ENCODE peak calls at places on chromosome 4, in nine cellular contexts. B, V, U, L, C, R, K, X and J are unnamed samples.
A peak's percentile ranks its signal among the peaks of the same experiment; 100 is the strongest.

GRCh38 chr4:91837608-91838029 is 466.1 kb upstream of the GRID2 start:
- DNase-seq in V (no peak), C (peak; percentile 88), R (no peak), L (no peak), B (no peak), U (no peak), X (no peak), K (no peak), J (no peak)

GRCh38 chr4:8229341-8229975 is 30.4 kb downstream of the SH3TC1 start:
- DNase-seq in C (no peak), U (no peak), X (no peak), B (no peak), L (no peak), R (no peak), K (no peak), V (no peak), J (no peak)

GRCh38 chr4:184472540-184473264 is 1.6 kb downstream of the IRF2 start:
- DNase-seq in L (no peak), B (peak; percentile 97), X (peak; percentile 51), V (peak; percentile 85), K (peak; percentile 87), C (peak; percentile 76), R (peak; percentile 91), U (peak; percentile 92), J (peak; percentile 84)

GRCh38 chr4:84238247-84239090 is 260.6 kb downstream of the NKX6-1 start:
- DNase-seq in U (no peak), R (no peak), B (no peak), X (peak; percentile 21), C (peak; percentile 0), V (no peak), L (no peak), K (no peak), J (no peak)

GRCh38 chr4:150010525-150011126 is 67.6 kb upstream of the DCLK2 start:
- DNase-seq in C (peak; percentile 80), U (peak; percentile 33), R (no peak), L (no peak), B (peak; percentile 47), X (peak; percentile 72), V (no peak), K (peak; percentile 67), J (no peak)

GRCh38 chr4:8709729-8710360 is 117.3 kb downstream of the CPZ start:
- DNase-seq in L (no peak), K (no peak), V (no peak), R (peak; percentile 8), C (no peak), U (no peak), B (peak; percentile 37), X (no peak), J (peak; percentile 3)

GRCh38 chr4:177489847-177490246 is 47.6 kb upstream of the AGA start:
- DNase-seq in R (no peak), V (no peak), C (peak; percentile 29), B (no peak), X (peak; percentile 85), K (no peak), L (no peak), U (no peak), J (no peak)

GRCh38 chr4:152382057-152382785 is 153.7 kb downstream of the FBXW7 start:
- DNase-seq in L (no peak), U (peak; percentile 20), V (no peak), K (peak; percentile 79), B (no peak), C (peak; percentile 25), X (peak; percentile 21), R (no peak), J (no peak)

GRCh38 chr4:41339812-41340809 is 83.4 kb downstream of the UCHL1 start:
- DNase-seq in U (no peak), K (peak; percentile 20), B (no peak), V (no peak), C (peak; percentile 48), L (no peak), R (no peak), X (peak; percentile 34), J (no peak)

GRCh38 chr4:136337216-136337615 is 1195.1 kb downstream of the PCDH18 start:
- DNase-seq in C (no peak), X (no peak), B (no peak), L (no peak), K (no peak), R (no peak), U (no peak), V (no peak), J (no peak)

GRCh38 chr4:680931-681645 is 6.7 kb downstream of the MYL5 start:
- DNase-seq in U (peak; percentile 81), V (peak; percentile 76), X (no peak), B (no peak), L (no peak), R (peak; percentile 81), K (peak; percentile 53), C (peak; percentile 53), J (peak; percentile 78)

GRCh38 chr4:6368601-6369000 is 99.0 kb downstream of the WFS1 start:
- DNase-seq in V (no peak), C (no peak), R (no peak), B (no peak), K (no peak), X (no peak), U (no peak), L (no peak), J (no peak)

GRCh38 chr4:61820136-61820535 is 620.0 kb downstream of the ADGRL3 start:
- DNase-seq in C (no peak), K (no peak), B (no peak), L (no peak), R (no peak), X (no peak), V (no peak), U (no peak), J (no peak)

GRCh38 chr4:108119199-108119800 is 49.4 kb downstream of the LEF1 start:
- DNase-seq in V (no peak), K (no peak), X (no peak), L (no peak), B (no peak), U (no peak), R (no peak), C (no peak), J (no peak)

GRCh38 chr4:108116423-108117168 is 52.1 kb downstream of the LEF1 start:
- DNase-seq in V (no peak), X (no peak), L (no peak), B (no peak), K (no peak), R (no peak), C (no peak), U (no peak), J (no peak)

GRCh38 chr4:108117473-108118182 is 51.1 kb downstream of the LEF1 start:
- DNase-seq in U (no peak), K (peak; percentile 4), B (no peak), X (no peak), C (peak; percentile 5), L (no peak), R (no peak), V (no peak), J (no peak)

GRCh38 chr4:108118505-108118904 is 50.2 kb downstream of the LEF1 start:
- DNase-seq in C (no peak), B (no peak), L (peak; percentile 66), X (no peak), U (no peak), V (no peak), K (no peak), R (no peak), J (no peak)

DNA sequence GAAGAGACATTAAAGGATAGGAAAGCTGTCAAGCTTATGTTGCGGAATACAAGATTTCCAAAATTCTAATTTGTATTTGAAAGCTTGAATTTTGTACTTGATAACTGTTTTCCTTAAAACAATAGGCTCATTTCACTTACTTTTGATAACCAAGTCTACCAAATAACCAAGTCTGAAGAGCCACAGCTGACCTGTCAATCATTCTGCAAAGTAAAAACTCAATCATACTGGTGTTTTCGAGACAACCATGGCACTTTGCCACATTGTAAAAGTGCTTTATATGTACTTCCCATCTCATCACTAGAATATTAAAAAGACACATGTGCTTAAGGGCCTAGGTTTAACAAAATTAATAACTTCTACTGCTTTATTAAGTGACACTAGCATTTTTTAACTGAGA is 47.9 kb downstream of the LEF1 start:
- DNase-seq in K (no peak), U (no peak), R (no peak), L (no peak), B (no peak), C (no peak), X (no peak), V (no peak), J (no peak)
- H3K4me1 ChIP-seq in K (peaks cover 4% of the 10 kb centered on the region), U (no peaks in the 10 kb centered on the region), R (no peaks in the 10 kb centered on the region), L (peaks cover 28% of the 10 kb centered on the region), B (no peaks in the 10 kb centered on the region), C (peaks cover 29% of the 10 kb centered on the region), X (no peaks in the 10 kb centered on the region), V (no peaks in the 10 kb centered on the region), J (no peaks in the 10 kb centered on the region)

DNA sequence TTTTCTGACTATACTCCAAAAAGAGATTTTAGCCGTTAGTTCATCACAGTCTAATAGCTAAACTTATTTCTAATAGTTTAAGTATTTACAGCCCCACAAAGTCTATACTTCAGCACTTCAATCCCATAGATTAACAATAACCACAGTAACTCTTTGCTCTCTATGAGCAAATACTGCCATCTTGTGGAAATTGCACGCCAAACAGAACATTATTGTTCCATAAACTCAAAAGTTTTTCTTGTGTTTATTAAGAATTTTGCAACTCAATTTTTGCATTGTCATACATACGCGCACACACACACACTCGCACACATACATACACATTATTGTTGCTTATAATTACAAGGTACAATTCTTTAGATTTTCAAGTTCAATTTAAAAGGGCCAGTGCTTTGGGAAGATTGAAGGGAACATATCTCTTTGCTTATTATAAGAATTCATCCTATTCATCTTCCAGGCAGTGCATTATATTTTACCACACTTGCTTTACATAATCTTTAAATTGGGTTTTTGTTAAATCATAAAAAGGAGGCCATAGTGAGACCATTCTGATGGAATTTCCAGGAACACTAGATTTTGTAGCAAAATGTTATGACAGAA is 63.8 kb upstream of the ATOH1 start:
- DNase-seq in L (no peak), R (no peak), K (peak; percentile 46), U (no peak), B (no peak), V (no peak), X (peak; percentile 44), C (peak; percentile 62), J (no peak)
- TF ChIP-seq CTCF in L (peak; percentile 62), R (peak; percentile 71), K (peak; percentile 75), U (peak; percentile 54), B (peak; percentile 78), V (peak; percentile 68), X (peak; percentile 92), C (peak; percentile 68), J (peak; percentile 73)

GRCh38 chr4:168584321-168584771 is 87.5 kb downstream of the PALLD start:
- DNase-seq in V (no peak), X (peak; percentile 53), L (no peak), B (no peak), R (no peak), K (no peak), U (no peak), C (no peak), J (no peak)
- H3K4me3 ChIP-seq in V (no peak overlapping the region), X (no peak overlapping the region), L (no peak overlapping the region), B (no peak overlapping the region), R (no peak overlapping the region), K (no peak overlapping the region), U (no peak overlapping the region), C (no peak overlapping the region), J (no peak overlapping the region)

DNA sequence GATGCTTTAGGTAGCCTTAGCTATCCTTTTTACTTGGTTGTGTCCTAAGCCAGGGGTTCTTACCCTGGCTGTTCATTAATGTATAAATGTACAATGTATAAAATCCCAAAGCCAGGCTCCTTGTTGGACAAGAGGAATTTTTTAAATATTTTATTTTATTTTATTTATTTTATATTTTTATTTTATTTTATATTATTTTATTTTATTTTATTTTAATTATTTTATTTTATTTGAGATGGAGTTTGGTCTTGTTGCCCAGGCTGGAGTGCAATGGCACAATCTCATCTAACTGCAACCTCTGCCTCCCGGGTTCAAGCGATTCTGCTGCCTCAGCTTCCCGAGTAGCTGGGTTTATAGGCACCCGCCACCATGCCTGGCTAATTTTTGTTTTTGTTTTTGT is 8.1 kb upstream of the SLC2A9 start:
- DNase-seq in B (no peak), C (no peak), K (no peak), U (no peak), L (no peak), V (no peak), R (no peak), X (no peak), J (no peak)
- H3K4me1 ChIP-seq in B (peaks cover 22% of the 10 kb centered on the region), C (peaks cover 18% of the 10 kb centered on the region), K (peaks cover 27% of the 10 kb centered on the region), U (peaks cover 23% of the 10 kb centered on the region), L (no peaks in the 10 kb centered on the region), V (peaks cover 54% of the 10 kb centered on the region), R (peaks cover 32% of the 10 kb centered on the region), X (peaks cover 28% of the 10 kb centered on the region), J (peaks cover 49% of the 10 kb centered on the region)